ENCODE peak calls at places on chromosomes 12 and 14, in four cellular contexts. O is lower lobe of right lung; L is CD8-positive, alpha-beta memory T cell; A is psoas muscle. M is an unnamed sample. For H3K4me1, the result is how much of the 10 kb centered on the place peaks cover.

GRCh38 chr14:72643317-72643801 is 250.5 kb downstream of the DPF3 start:
- DNase-seq in O (no peak), L (no peak), A (peak), M (no peak)

GRCh38 chr12:38053655-38054464 is 262.7 kb upstream of the ALG10B start:
- DNase-seq in O (peak), L (no peak), A (no peak), M (no peak)

GRCh38 chr12:109446869-109447268 is 30.2 kb downstream of the KCTD10 start:
- DNase-seq in O (no peak), L (no peak), A (no peak), M (no peak)

GRCh38 chr14:51846631-51847488 is 13.6 kb upstream of the GNG2 start:
- DNase-seq in O (peak), L (peak), A (peak), M (peak)

GRCh38 chr12:21921436-21921835 is 19.8 kb downstream of the ABCC9 start:
- DNase-seq in O (no peak), L (no peak), A (no peak), M (no peak)

GRCh38 chr12:5226581-5226980 is 182.9 kb downstream of the KCNA5 start:
- DNase-seq in O (no peak), L (no peak), A (no peak), M (no peak)

GRCh38 chr12:50099302-50100008 is 4.4 kb upstream of the GPD1 start:
- DNase-seq in O (no peak), L (no peak), A (no peak), M (no peak)

GRCh38 chr12:117333331-117334000 is 28.0 kb downstream of the NOS1 start:
- DNase-seq in O (no peak), L (no peak), A (no peak), M (no peak)

GRCh38 chr14:62532186-62532585 is 513.1 kb downstream of the KCNH5 start:
- DNase-seq in O (no peak), L (no peak), A (no peak), M (no peak)

GRCh38 chr14:85948163-85948562 is 418.2 kb downstream of the FLRT2 start:
- DNase-seq in O (no peak), L (no peak), A (no peak), M (no peak)

GRCh38 chr14:104936361-104937155 is 11.9 kb downstream of the PLD4 start:
- DNase-seq in O (no peak), L (no peak), A (no peak), M (no peak)

GRCh38 chr12:10941916-10942607 is 3.0 kb upstream of the TAS2R14 start:
- DNase-seq in O (no peak), L (no peak), A (no peak), M (peak)

GRCh38 chr12:49190317-49190716 is 1.4 kb upstream of the TUBA1A start:
- DNase-seq in O (no peak), L (no peak), A (no peak), M (no peak)

GRCh38 chr12:57541717-57542116 is 5.3 kb downstream of the DCTN2 start:
- DNase-seq in O (no peak), L (no peak), A (no peak), M (no peak)

GRCh38 chr12:24822121-24822899 is 126.6 kb downstream of the BCAT1 start:
- DNase-seq in O (no peak), L (no peak), A (no peak), M (no peak)

GRCh38 chr14:96268426-96269358 is 12.7 kb downstream of the BDKRB1 start:
- DNase-seq in O (no peak), L (no peak), A (peak), M (no peak)

GRCh38 chr12:132316497-132317232 is 12.7 kb downstream of the GALNT9 start:
- DNase-seq in O (peak), L (no peak), A (peak), M (no peak)

GRCh38 chr12:1339608-1340319 is 254.6 kb downstream of the FBXL14 start:
- DNase-seq in O (no peak), L (no peak), A (no peak), M (no peak)

GRCh38 chr14:100293497-100294212 is 12.6 kb downstream of the SLC25A29 start:
- DNase-seq in O (no peak), L (no peak), A (no peak), M (no peak)

GRCh38 chr14:96077983-96078686 is 39.0 kb downstream of the C14orf132 start:
- DNase-seq in O (peak), L (no peak), A (no peak), M (no peak)

GRCh38 chr12:2679816-2680675 is 114.7 kb upstream of the FKBP4 start:
- DNase-seq in O (no peak), L (no peak), A (no peak), M (no peak)

GRCh38 chr14:57244103-57244502 is 24.6 kb downstream of the EXOC5 start:
- DNase-seq in O (no peak), L (no peak), A (no peak), M (no peak)

GRCh38 chr14:105271224-105271890 is 23.0 kb downstream of the BTBD6 start:
- DNase-seq in O (no peak), L (no peak), A (no peak), M (no peak)

GRCh38 chr12:119208626-119209061 is 29.9 kb downstream of the HSPB8 start:
- DNase-seq in O (peak), L (no peak), A (peak), M (no peak)

GRCh38 chr14:68979021-68979721 is at the start of gene ACTN1:
- DNase-seq in O (peak), L (peak), A (peak), M (peak)
- H3K4me1 ChIP-seq in O (under half), L (under half), A (under half), M (under half)

DNA sequence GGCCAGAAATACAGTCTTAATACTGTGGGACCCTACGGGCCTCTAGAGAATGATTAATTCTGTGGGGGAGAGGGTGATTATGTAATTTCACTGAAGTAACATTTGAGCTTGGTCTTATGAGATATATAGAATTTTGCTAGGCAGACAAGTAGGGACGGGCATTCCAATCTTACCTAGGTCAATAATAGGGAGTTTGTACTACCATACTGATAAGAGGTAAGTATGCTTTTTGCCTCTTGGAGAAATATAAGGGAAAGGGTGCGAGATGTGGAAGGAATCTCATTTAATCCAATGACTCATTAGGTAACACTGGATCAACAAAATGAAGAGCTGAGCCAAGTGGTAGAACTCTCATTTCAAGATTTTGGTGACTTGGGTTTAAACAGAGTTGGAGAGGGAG is 5.2 kb downstream of the RAB5B start:
- DNase-seq in O (no peak), L (no peak), A (no peak), M (no peak)
- H3K4me1 ChIP-seq in O (half or more), L (under half), A (under half), M (under half)

GRCh38 chr14:75294649-75295033 is 16.0 kb downstream of the FOS start:
- DNase-seq in O (no peak), L (no peak), A (no peak), M (no peak)
- H3K4me1 ChIP-seq in O (half or more), L (under half), A (under half), M (under half)

DNA sequence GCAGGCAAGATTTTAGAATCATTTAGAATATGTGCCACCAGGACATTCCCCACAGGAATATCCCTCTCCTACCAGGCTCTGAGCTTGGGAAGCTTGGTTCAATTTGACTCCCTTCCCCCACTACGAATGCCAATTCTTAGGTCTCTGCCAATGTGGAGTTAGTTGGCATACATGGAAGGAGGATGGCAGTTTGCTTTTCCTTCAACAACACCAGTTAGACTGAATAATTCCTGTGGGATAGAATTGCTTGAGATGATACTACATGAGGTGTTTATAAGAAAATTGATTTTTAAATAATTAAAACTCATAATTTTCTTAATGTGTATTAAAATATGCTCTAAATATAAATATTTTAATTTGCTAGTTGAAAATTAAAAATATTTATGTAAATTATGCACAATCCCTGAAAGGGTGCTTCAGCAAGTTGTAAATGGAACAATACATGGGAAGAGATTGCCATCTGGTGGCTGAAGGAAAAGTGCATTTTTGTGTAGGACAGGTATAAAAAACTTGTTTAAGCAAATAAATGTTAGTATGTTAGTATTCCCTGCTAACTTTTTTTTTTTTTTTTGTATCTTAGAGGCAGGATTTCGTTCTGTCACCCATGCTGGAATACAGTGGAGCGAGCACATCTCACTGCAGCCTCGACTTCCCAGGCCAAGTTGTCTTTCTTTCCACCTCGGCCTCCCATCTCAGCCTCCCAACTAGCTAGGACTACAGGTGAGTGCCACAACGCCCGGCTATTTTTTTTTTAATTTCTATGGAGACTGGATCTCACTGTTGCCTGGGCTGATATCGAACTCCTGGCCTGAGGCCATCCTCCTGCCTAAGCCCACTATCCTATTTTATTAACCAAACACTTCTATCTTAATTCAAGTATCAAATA is 25.8 kb upstream of the STRAP start:
- DNase-seq in O (no peak), L (no peak), A (no peak), M (peak)
- H3K4me1 ChIP-seq in O (under half), L (under half), A (under half), M (under half)

DNA sequence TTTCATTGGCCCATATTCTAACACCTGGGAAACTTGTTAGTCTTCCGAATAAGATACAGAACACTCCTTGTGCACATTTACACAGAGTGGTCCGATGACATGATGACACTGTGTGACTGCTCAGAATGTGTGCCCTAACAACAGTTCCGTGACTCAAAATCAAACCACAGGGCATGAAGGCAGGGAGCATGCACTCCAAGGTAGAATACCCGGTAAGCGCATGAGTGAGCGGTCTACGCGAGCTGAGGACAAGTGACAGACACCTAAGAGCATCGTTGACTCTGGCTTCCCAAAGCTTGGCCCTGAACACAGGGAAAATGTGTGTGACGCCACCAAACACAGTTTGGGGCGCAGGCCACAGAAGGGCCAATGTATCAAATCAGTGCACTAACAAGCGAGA is 18.6 kb downstream of the CLIP1 start:
- DNase-seq in O (no peak), L (no peak), A (no peak), M (no peak)
- H3K4me1 ChIP-seq in O (under half), L (under half), A (half or more), M (under half)

GRCh38 chr14:103625361-103626095 is 3.5 kb upstream of the KLC1 start:
- DNase-seq in O (no peak), L (peak), A (no peak), M (no peak)
- H3K4me1 ChIP-seq in O (under half), L (under half), A (under half), M (under half)

DNA sequence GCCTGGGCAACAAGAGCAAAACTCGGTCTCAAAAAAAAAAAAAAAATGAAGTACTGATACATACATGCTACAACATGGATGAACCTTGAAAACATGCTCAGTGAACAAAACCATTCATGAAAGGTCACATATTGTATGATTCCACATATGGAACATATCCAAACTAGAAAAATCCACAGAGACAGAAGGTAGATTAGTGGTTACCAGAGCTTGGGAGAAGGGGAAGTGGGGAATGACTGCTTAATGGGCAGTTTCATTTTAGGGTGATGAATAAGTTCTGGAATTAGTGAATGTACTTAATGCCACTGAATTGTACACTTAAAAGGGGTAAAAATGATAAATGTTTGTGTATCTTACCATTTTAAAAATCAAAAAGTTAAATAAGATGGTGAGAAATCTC is 2.7 kb downstream of the ITGB7 start:
- DNase-seq in O (no peak), L (no peak), A (no peak), M (no peak)
- H3K4me1 ChIP-seq in O (under half), L (half or more), A (under half), M (under half)

M was measured in small intestine.